ENCODE peak calls at places on chromosomes 13 and 19, in eight cellular contexts. One of them, this sample, is unnamed.

GRCh38 chr13:111970501-111971155 is 96.3 kb upstream of the SOX1 start:
- DNase-seq in GM23338: no peak
- DNase-seq in RWPE1: no peak
- DNase-seq in fibroblast of lung: no peak
- DNase-seq in esophagus squamous epithelium: no peak
- DNase-seq in fibroblast of the aortic adventitia: no peak
- DNase-seq in T-helper 1 cell: no peak
- DNase-seq in sigmoid colon: no peak
- DNase-seq in this sample: no peak

GRCh38 chr13:29902632-29903305 is 52.4 kb upstream of the UBL3 start:
- DNase-seq in GM23338: no peak
- DNase-seq in RWPE1: no peak
- DNase-seq in fibroblast of lung: no peak
- DNase-seq in esophagus squamous epithelium: no peak
- DNase-seq in fibroblast of the aortic adventitia: peak
- DNase-seq in T-helper 1 cell: no peak
- DNase-seq in sigmoid colon: no peak
- DNase-seq in this sample: no peak

GRCh38 chr19:32870981-32871451 is 1.4 kb upstream of the SLC7A9 start:
- DNase-seq in GM23338: no peak
- DNase-seq in RWPE1: no peak
- DNase-seq in fibroblast of lung: no peak
- DNase-seq in esophagus squamous epithelium: no peak
- DNase-seq in fibroblast of the aortic adventitia: no peak
- DNase-seq in T-helper 1 cell: no peak
- DNase-seq in sigmoid colon: no peak
- DNase-seq in this sample: no peak

GRCh38 chr13:50323440-50324070 is 308.3 kb downstream of the KCNRG start:
- DNase-seq in GM23338: no peak
- DNase-seq in RWPE1: peak
- DNase-seq in fibroblast of lung: peak
- DNase-seq in esophagus squamous epithelium: no peak
- DNase-seq in fibroblast of the aortic adventitia: peak
- DNase-seq in T-helper 1 cell: no peak
- DNase-seq in sigmoid colon: no peak
- DNase-seq in this sample: no peak

GRCh38 chr19:54674021-54674617 is 11.3 kb downstream of the LILRB4 start:
- DNase-seq in GM23338: peak
- DNase-seq in RWPE1: peak
- DNase-seq in fibroblast of lung: peak
- DNase-seq in esophagus squamous epithelium: no peak
- DNase-seq in fibroblast of the aortic adventitia: peak
- DNase-seq in T-helper 1 cell: no peak
- DNase-seq in sigmoid colon: no peak
- DNase-seq in this sample: no peak

GRCh38 chr19:32202244-32202643 is 143.2 kb upstream of the ZNF507 start:
- DNase-seq in GM23338: no peak
- DNase-seq in RWPE1: no peak
- DNase-seq in fibroblast of lung: no peak
- DNase-seq in esophagus squamous epithelium: no peak
- DNase-seq in fibroblast of the aortic adventitia: no peak
- DNase-seq in T-helper 1 cell: no peak
- DNase-seq in sigmoid colon: no peak
- DNase-seq in this sample: no peak

GRCh38 chr13:33353210-33353609 is 67.7 kb upstream of the STARD13 start:
- DNase-seq in GM23338: no peak
- DNase-seq in RWPE1: no peak
- DNase-seq in fibroblast of lung: no peak
- DNase-seq in esophagus squamous epithelium: no peak
- DNase-seq in fibroblast of the aortic adventitia: no peak
- DNase-seq in T-helper 1 cell: no peak
- DNase-seq in sigmoid colon: peak
- DNase-seq in this sample: no peak

GRCh38 chr13:20174656-20175405 is 14.0 kb upstream of the GJA3 start:
- DNase-seq in GM23338: no peak
- DNase-seq in RWPE1: peak
- DNase-seq in fibroblast of lung: peak
- DNase-seq in esophagus squamous epithelium: peak
- DNase-seq in fibroblast of the aortic adventitia: peak
- DNase-seq in T-helper 1 cell: no peak
- DNase-seq in sigmoid colon: peak
- DNase-seq in this sample: no peak

GRCh38 chr19:45305421-45305820 is 17.3 kb downstream of the CKM start:
- DNase-seq in GM23338: peak
- DNase-seq in RWPE1: no peak
- DNase-seq in fibroblast of lung: peak
- DNase-seq in esophagus squamous epithelium: no peak
- DNase-seq in fibroblast of the aortic adventitia: peak
- DNase-seq in T-helper 1 cell: no peak
- DNase-seq in sigmoid colon: no peak
- DNase-seq in this sample: no peak

GRCh38 chr13:19050901-19051300 is 130.7 kb downstream of the TUBA3C start:
- DNase-seq in GM23338: no peak
- DNase-seq in RWPE1: no peak
- DNase-seq in fibroblast of lung: no peak
- DNase-seq in esophagus squamous epithelium: no peak
- DNase-seq in fibroblast of the aortic adventitia: no peak
- DNase-seq in T-helper 1 cell: no peak
- DNase-seq in sigmoid colon: no peak
- DNase-seq in this sample: no peak

GRCh38 chr19:29528350-29528945 is 2.7 kb downstream of the VSTM2B start:
- DNase-seq in GM23338: peak
- DNase-seq in RWPE1: peak
- DNase-seq in fibroblast of lung: peak
- DNase-seq in esophagus squamous epithelium: no peak
- DNase-seq in fibroblast of the aortic adventitia: peak
- DNase-seq in T-helper 1 cell: no peak
- DNase-seq in sigmoid colon: peak
- DNase-seq in this sample: peak

GRCh38 chr13:23673354-23673753 is 103.1 kb downstream of the TNFRSF19 start:
- DNase-seq in GM23338: no peak
- DNase-seq in RWPE1: peak
- DNase-seq in fibroblast of lung: peak
- DNase-seq in esophagus squamous epithelium: no peak
- DNase-seq in fibroblast of the aortic adventitia: peak
- DNase-seq in T-helper 1 cell: no peak
- DNase-seq in sigmoid colon: no peak
- DNase-seq in this sample: no peak

GRCh38 chr13:102317593-102317992 is 84.3 kb downstream of the FGF14 start:
- DNase-seq in GM23338: no peak
- DNase-seq in RWPE1: no peak
- DNase-seq in fibroblast of lung: peak
- DNase-seq in esophagus squamous epithelium: no peak
- DNase-seq in fibroblast of the aortic adventitia: peak
- DNase-seq in T-helper 1 cell: no peak
- DNase-seq in sigmoid colon: peak
- DNase-seq in this sample: peak

GRCh38 chr19:23436944-23437343 is 41.7 kb upstream of the ZNF91 start:
- DNase-seq in GM23338: peak
- DNase-seq in RWPE1: no peak
- DNase-seq in fibroblast of lung: no peak
- DNase-seq in esophagus squamous epithelium: no peak
- DNase-seq in fibroblast of the aortic adventitia: no peak
- DNase-seq in T-helper 1 cell: no peak
- DNase-seq in sigmoid colon: no peak
- DNase-seq in this sample: no peak

GRCh38 chr19:4583961-4584669 is 24.6 kb upstream of the SEMA6B start:
- DNase-seq in GM23338: peak
- DNase-seq in RWPE1: no peak
- DNase-seq in fibroblast of lung: no peak
- DNase-seq in esophagus squamous epithelium: no peak
- DNase-seq in fibroblast of the aortic adventitia: no peak
- DNase-seq in T-helper 1 cell: no peak
- DNase-seq in sigmoid colon: no peak
- DNase-seq in this sample: no peak

GRCh38 chr19:2054763-2055162 is 3.7 kb upstream of the MKNK2 start:
- DNase-seq in GM23338: no peak
- DNase-seq in RWPE1: no peak
- DNase-seq in fibroblast of lung: no peak
- DNase-seq in esophagus squamous epithelium: no peak
- DNase-seq in fibroblast of the aortic adventitia: no peak
- DNase-seq in T-helper 1 cell: no peak
- DNase-seq in sigmoid colon: no peak
- DNase-seq in this sample: no peak

GRCh38 chr13:71864094-71864980 is 2.7 kb downstream of the DACH1 start:
- DNase-seq in GM23338: peak
- DNase-seq in RWPE1: no peak
- DNase-seq in fibroblast of lung: peak
- DNase-seq in esophagus squamous epithelium: peak
- DNase-seq in fibroblast of the aortic adventitia: no peak
- DNase-seq in T-helper 1 cell: no peak
- DNase-seq in sigmoid colon: peak
- DNase-seq in this sample: peak

GRCh38 chr19:39409886-39410619 is 2.4 kb upstream of the PLEKHG2 start:
- DNase-seq in GM23338: peak
- DNase-seq in RWPE1: no peak
- DNase-seq in fibroblast of lung: peak
- DNase-seq in esophagus squamous epithelium: no peak
- DNase-seq in fibroblast of the aortic adventitia: peak
- DNase-seq in T-helper 1 cell: peak
- DNase-seq in sigmoid colon: peak
- DNase-seq in this sample: peak

GRCh38 chr13:43411741-43412140 is 375.0 kb downstream of the ENOX1 start:
- DNase-seq in GM23338: no peak
- DNase-seq in RWPE1: no peak
- DNase-seq in fibroblast of lung: peak
- DNase-seq in esophagus squamous epithelium: no peak
- DNase-seq in fibroblast of the aortic adventitia: no peak
- DNase-seq in T-helper 1 cell: no peak
- DNase-seq in sigmoid colon: peak
- DNase-seq in this sample: peak

GRCh38 chr19:4713384-4713951 is 10.2 kb downstream of the DPP9 start:
- DNase-seq in GM23338: no peak
- DNase-seq in RWPE1: peak
- DNase-seq in fibroblast of lung: peak
- DNase-seq in esophagus squamous epithelium: no peak
- DNase-seq in fibroblast of the aortic adventitia: peak
- DNase-seq in T-helper 1 cell: no peak
- DNase-seq in sigmoid colon: peak
- DNase-seq in this sample: no peak

GRCh38 chr13:19586904-19587634 is 25.7 kb upstream of the TPTE2 start:
- DNase-seq in GM23338: peak
- DNase-seq in RWPE1: peak
- DNase-seq in fibroblast of lung: peak
- DNase-seq in esophagus squamous epithelium: no peak
- DNase-seq in fibroblast of the aortic adventitia: no peak
- DNase-seq in T-helper 1 cell: peak
- DNase-seq in sigmoid colon: no peak
- DNase-seq in this sample: no peak

GRCh38 chr19:3284759-3285646 is 60.5 kb downstream of the CELF5 start:
- DNase-seq in GM23338: peak
- DNase-seq in RWPE1: peak
- DNase-seq in fibroblast of lung: peak
- DNase-seq in esophagus squamous epithelium: no peak
- DNase-seq in fibroblast of the aortic adventitia: peak
- DNase-seq in T-helper 1 cell: peak
- DNase-seq in sigmoid colon: no peak
- DNase-seq in this sample: no peak

GRCh38 chr13:52348081-52348480 is 57.9 kb downstream of the THSD1 start:
- DNase-seq in GM23338: no peak
- DNase-seq in RWPE1: peak
- DNase-seq in fibroblast of lung: peak
- DNase-seq in esophagus squamous epithelium: no peak
- DNase-seq in fibroblast of the aortic adventitia: peak
- DNase-seq in T-helper 1 cell: no peak
- DNase-seq in sigmoid colon: no peak
- DNase-seq in this sample: no peak

GRCh38 chr19:10830370-10830769 is 5.6 kb downstream of the TMED1 start:
- DNase-seq in GM23338: no peak
- DNase-seq in RWPE1: no peak
- DNase-seq in fibroblast of lung: no peak
- DNase-seq in esophagus squamous epithelium: no peak
- DNase-seq in fibroblast of the aortic adventitia: no peak
- DNase-seq in T-helper 1 cell: no peak
- DNase-seq in sigmoid colon: no peak
- DNase-seq in this sample: no peak

GRCh38 chr13:49584771-49585182 is 581 bp downstream of the RCBTB1 start:
- DNase-seq in GM23338: peak
- DNase-seq in RWPE1: no peak
- DNase-seq in fibroblast of lung: no peak
- DNase-seq in esophagus squamous epithelium: no peak
- DNase-seq in fibroblast of the aortic adventitia: peak
- DNase-seq in T-helper 1 cell: no peak
- DNase-seq in sigmoid colon: no peak
- DNase-seq in this sample: no peak

GRCh38 chr13:21218351-21219043 is 42.0 kb downstream of the MRPL57 start:
- DNase-seq in GM23338: no peak
- DNase-seq in RWPE1: no peak
- DNase-seq in fibroblast of lung: no peak
- DNase-seq in esophagus squamous epithelium: no peak
- DNase-seq in fibroblast of the aortic adventitia: no peak
- DNase-seq in T-helper 1 cell: no peak
- DNase-seq in sigmoid colon: no peak
- DNase-seq in this sample: no peak

GRCh38 chr13:21690955-21691354 is 20.1 kb downstream of the FGF9 start:
- DNase-seq in GM23338: no peak
- DNase-seq in RWPE1: no peak
- DNase-seq in fibroblast of lung: no peak
- DNase-seq in esophagus squamous epithelium: no peak
- DNase-seq in fibroblast of the aortic adventitia: no peak
- DNase-seq in T-helper 1 cell: no peak
- DNase-seq in sigmoid colon: no peak
- DNase-seq in this sample: no peak

GRCh38 chr13:113112893-113113845 is 7.6 kb downstream of the F7 start:
- DNase-seq in GM23338: no peak
- DNase-seq in RWPE1: no peak
- DNase-seq in fibroblast of lung: no peak
- DNase-seq in esophagus squamous epithelium: no peak
- DNase-seq in fibroblast of the aortic adventitia: no peak
- DNase-seq in T-helper 1 cell: no peak
- DNase-seq in sigmoid colon: peak
- DNase-seq in this sample: no peak

GRCh38 chr13:111165189-111165588 is 50.1 kb downstream of the ARHGEF7 start:
- DNase-seq in GM23338: no peak
- DNase-seq in RWPE1: no peak
- DNase-seq in fibroblast of lung: no peak
- DNase-seq in esophagus squamous epithelium: no peak
- DNase-seq in fibroblast of the aortic adventitia: no peak
- DNase-seq in T-helper 1 cell: no peak
- DNase-seq in sigmoid colon: no peak
- DNase-seq in this sample: no peak

GRCh38 chr19:16039545-16039944 is 36.8 kb upstream of the TPM4 start:
- DNase-seq in GM23338: no peak
- DNase-seq in RWPE1: no peak
- DNase-seq in fibroblast of lung: no peak
- DNase-seq in esophagus squamous epithelium: no peak
- DNase-seq in fibroblast of the aortic adventitia: no peak
- DNase-seq in T-helper 1 cell: no peak
- DNase-seq in sigmoid colon: peak
- DNase-seq in this sample: no peak